ENCODE peak calls at places on chromosomes 6 and 20, in four cellular contexts. One of them, this sample, is unnamed.

GRCh38 chr20:53621482-53622246 is 28.0 kb upstream of the ZNF217 start:
- DNase-seq in mammary epithelial cell: peak; percentile 89
- DNase-seq in chondrocyte: no peak
- DNase-seq in esophagus squamous epithelium: no peak
- DNase-seq in this sample: peak; percentile 93

GRCh38 chr6:41936073-41936837 is 5.4 kb downstream of the CCND3 start:
- DNase-seq in mammary epithelial cell: peak; percentile 80
- DNase-seq in chondrocyte: no peak
- DNase-seq in esophagus squamous epithelium: no peak
- DNase-seq in this sample: peak; percentile 80

GRCh38 chr6:93468291-93468690 is 48.9 kb upstream of the EPHA7 start:
- DNase-seq in mammary epithelial cell: no peak
- DNase-seq in chondrocyte: no peak
- DNase-seq in esophagus squamous epithelium: no peak
- DNase-seq in this sample: no peak

GRCh38 chr20:64082821-64083379 is 1.3 kb downstream of the LKAAEAR1 start:
- DNase-seq in mammary epithelial cell: no peak
- DNase-seq in chondrocyte: no peak
- DNase-seq in esophagus squamous epithelium: no peak
- DNase-seq in this sample: no peak

GRCh38 chr6:45115696-45116095 is 212.4 kb upstream of the RUNX2 start:
- DNase-seq in mammary epithelial cell: peak; percentile 22
- DNase-seq in chondrocyte: no peak
- DNase-seq in esophagus squamous epithelium: no peak
- DNase-seq in this sample: no peak

GRCh38 chr6:98831057-98832031 is 3.0 kb upstream of the POU3F2 start:
- DNase-seq in mammary epithelial cell: no peak
- DNase-seq in chondrocyte: no peak
- DNase-seq in esophagus squamous epithelium: no peak
- DNase-seq in this sample: no peak

GRCh38 chr6:13011612-13012146 is 295.1 kb downstream of the PHACTR1 start:
- DNase-seq in mammary epithelial cell: no peak
- DNase-seq in chondrocyte: no peak
- DNase-seq in esophagus squamous epithelium: no peak
- DNase-seq in this sample: no peak

GRCh38 chr6:142207265-142207877 is 60.3 kb downstream of the VTA1 start:
- DNase-seq in mammary epithelial cell: peak; percentile 32
- DNase-seq in chondrocyte: no peak
- DNase-seq in esophagus squamous epithelium: no peak
- DNase-seq in this sample: peak; percentile 22

GRCh38 chr6:169723991-169724553 is at the start of gene PHF10:
- DNase-seq in mammary epithelial cell: no peak
- DNase-seq in chondrocyte: no peak
- DNase-seq in esophagus squamous epithelium: no peak
- DNase-seq in this sample: peak; percentile 26

GRCh38 chr6:70954750-70955149 is 2.1 kb downstream of the B3GAT2 start:
- DNase-seq in mammary epithelial cell: no peak
- DNase-seq in chondrocyte: no peak
- DNase-seq in esophagus squamous epithelium: no peak
- DNase-seq in this sample: no peak

DNA sequence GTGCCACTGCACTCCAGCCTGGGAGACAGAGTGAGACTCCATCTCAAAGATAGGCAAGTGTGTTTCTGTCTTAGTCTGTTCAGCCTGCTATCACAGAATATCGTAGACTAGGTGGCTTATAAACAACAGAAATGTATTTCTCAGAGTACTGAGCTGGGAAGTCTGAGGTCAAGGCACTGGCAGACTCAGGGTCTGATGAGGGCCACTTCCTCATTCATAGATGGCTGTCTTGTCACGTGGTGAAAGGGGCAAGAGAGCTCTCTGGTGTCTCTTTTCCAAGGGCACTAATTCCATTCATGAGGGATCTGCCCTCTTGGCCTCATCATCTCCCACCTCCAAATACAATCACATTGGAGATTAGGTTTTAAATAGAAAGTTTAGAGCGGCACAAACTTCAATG is 95.6 kb upstream of the PHACTR3 start:
- DNase-seq in mammary epithelial cell: no peak
- DNase-seq in chondrocyte: no peak
- DNase-seq in esophagus squamous epithelium: no peak
- DNase-seq in this sample: no peak
- TF ChIP-seq CTCF in mammary epithelial cell: no peak
- TF ChIP-seq CTCF in chondrocyte: no peak
- TF ChIP-seq CTCF in esophagus squamous epithelium: no peak
- TF ChIP-seq CTCF in this sample: no peak

DNA sequence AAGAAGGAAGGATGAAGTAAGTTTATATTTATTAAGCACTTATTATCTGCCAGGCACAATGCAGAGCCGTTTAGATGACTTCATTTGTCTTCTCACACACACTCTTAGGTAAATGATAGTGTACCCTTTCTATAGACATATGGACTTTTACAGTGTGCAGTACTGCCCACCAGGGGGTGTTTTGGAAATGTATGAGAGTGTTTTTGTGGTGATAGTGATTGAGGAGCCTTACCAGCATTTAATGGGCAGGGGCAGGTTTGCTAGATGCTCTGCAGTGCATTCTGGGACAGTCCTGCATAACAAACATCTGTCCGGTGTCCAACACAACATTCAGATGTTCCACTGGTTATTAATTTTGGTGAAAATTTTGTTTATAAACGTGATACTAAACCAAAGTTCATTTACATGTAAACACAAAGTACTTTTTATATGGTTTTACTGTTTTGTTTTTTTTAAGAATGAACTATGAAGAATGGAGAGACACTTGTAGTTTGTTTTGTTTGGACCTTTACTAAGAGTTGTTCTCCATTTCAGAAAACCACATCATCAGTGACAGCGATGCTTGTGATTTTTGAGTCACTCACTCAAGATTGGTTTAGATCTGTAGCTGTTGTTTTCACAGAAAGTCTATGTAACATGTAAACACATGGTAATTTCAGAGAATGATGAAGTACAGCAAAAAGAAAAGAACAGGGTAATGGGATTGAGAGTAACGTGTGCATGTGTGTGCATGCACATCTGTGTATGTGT is 19.9 kb downstream of the KCNS1 start:
- DNase-seq in mammary epithelial cell: no peak
- DNase-seq in chondrocyte: no peak
- DNase-seq in esophagus squamous epithelium: no peak
- DNase-seq in this sample: no peak
- TF ChIP-seq CTCF in mammary epithelial cell: peak; percentile 46
- TF ChIP-seq CTCF in chondrocyte: peak; percentile 77
- TF ChIP-seq CTCF in esophagus squamous epithelium: peak; percentile 21
- TF ChIP-seq CTCF in this sample: no peak

GRCh38 chr6:150354754-150355571 is 13.8 kb upstream of the IYD start:
- DNase-seq in mammary epithelial cell: no peak
- DNase-seq in chondrocyte: no peak
- DNase-seq in esophagus squamous epithelium: no peak
- DNase-seq in this sample: no peak

GRCh38 chr6:150347845-150348244 is 21.0 kb upstream of the IYD start:
- DNase-seq in mammary epithelial cell: no peak
- DNase-seq in chondrocyte: no peak
- DNase-seq in esophagus squamous epithelium: no peak
- DNase-seq in this sample: no peak

GRCh38 chr6:150353445-150353844 is 15.4 kb upstream of the IYD start:
- DNase-seq in mammary epithelial cell: no peak
- DNase-seq in chondrocyte: no peak
- DNase-seq in esophagus squamous epithelium: no peak
- DNase-seq in this sample: no peak

GRCh38 chr6:150355932-150356331 is 12.9 kb upstream of the IYD start:
- DNase-seq in mammary epithelial cell: no peak
- DNase-seq in chondrocyte: no peak
- DNase-seq in esophagus squamous epithelium: no peak
- DNase-seq in this sample: no peak

DNA sequence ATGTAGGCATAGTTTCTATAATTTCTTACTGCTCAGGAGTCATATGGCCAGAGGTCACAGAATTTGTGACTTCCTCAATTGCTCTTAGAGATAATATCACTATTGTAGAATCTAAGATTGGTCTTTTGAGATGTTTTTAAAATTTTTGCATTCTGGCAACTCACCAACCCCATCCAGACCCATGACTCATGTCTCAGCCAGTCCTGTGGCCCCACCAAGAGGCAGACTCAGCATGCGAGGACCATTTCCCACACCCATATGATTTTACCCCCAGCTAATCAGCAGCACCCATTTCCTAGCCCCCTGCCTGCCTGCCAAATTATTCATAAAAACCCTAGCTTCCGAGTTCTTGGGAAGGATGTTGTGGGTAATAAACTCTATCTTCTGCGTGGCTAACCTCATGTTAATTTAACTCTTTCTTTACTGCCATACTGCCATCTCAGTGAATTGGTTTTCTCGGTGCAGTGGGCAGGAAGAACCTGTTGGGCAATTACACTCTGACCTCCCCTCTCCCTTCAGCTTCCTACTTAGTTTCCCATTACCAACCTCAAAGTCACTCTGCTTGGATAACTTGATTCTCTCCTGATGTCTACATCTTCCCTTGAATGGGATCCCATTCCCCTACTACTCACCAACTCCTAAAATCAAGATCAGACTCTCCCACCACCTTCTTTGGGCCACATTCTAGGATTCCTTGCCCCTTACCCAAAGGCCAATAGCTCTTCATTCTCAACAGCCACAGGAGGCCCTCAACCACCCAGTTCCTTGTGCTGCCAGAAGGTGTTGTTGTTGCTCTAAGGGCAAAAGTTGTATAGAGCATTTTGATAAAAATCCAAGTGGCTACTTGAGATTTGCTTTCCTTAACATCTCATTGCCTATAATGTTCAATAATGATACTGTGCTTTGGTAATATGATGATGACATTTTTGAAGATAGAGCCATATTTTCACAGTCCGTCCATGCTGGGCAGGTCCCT is 16.2 kb upstream of the IYD start:
- DNase-seq in mammary epithelial cell: peak; percentile 13
- DNase-seq in chondrocyte: no peak
- DNase-seq in esophagus squamous epithelium: no peak
- DNase-seq in this sample: no peak
- TF ChIP-seq CTCF in mammary epithelial cell: no peak
- TF ChIP-seq CTCF in chondrocyte: peak; percentile 45
- TF ChIP-seq CTCF in esophagus squamous epithelium: no peak
- TF ChIP-seq CTCF in this sample: no peak

DNA sequence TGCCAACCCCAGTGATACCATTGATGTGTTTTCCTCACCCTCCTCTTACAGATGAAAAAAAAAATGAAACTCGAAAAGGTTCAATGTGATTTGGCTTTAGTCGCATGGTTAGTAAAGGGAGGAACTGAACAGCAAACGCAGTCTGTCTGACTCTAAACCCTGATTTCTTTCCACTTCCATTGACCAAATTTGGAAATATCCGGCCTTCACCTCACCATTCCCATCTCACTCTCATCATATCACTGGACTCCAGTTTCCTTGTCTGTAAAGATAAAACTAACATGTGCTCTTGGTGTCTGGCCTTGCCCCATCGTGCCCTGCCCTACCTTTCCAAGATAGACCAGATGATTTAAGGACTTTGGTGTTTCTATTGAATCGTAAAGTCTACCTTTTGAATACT is 48.7 kb upstream of the ADGRF1 start:
- DNase-seq in mammary epithelial cell: no peak
- DNase-seq in chondrocyte: no peak
- DNase-seq in esophagus squamous epithelium: no peak
- DNase-seq in this sample: no peak
- TF ChIP-seq CTCF in mammary epithelial cell: no peak
- TF ChIP-seq CTCF in chondrocyte: no peak
- TF ChIP-seq CTCF in esophagus squamous epithelium: no peak
- TF ChIP-seq CTCF in this sample: no peak

DNA sequence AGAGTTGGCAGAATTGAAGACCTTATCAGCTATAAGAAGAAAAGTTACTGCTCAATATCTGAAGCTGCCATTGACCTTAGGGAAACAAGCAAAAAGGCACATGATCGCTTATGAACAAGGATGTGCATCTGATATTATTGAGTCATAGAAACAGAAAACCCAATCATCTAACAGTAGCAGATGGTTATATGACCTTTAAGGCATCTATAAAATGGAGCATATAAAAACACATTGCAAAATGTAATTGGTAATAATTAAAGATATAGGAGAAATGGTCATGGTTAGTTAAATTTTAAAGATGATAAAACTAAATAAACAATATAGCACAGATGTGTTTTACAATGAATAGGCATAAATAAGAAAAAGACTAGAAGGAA is 260.1 kb upstream of the TAB2 start:
- DNase-seq in mammary epithelial cell: no peak
- DNase-seq in chondrocyte: no peak
- DNase-seq in esophagus squamous epithelium: no peak
- DNase-seq in this sample: no peak
- TF ChIP-seq CTCF in mammary epithelial cell: no peak
- TF ChIP-seq CTCF in chondrocyte: no peak
- TF ChIP-seq CTCF in esophagus squamous epithelium: no peak
- TF ChIP-seq CTCF in this sample: no peak

DNA sequence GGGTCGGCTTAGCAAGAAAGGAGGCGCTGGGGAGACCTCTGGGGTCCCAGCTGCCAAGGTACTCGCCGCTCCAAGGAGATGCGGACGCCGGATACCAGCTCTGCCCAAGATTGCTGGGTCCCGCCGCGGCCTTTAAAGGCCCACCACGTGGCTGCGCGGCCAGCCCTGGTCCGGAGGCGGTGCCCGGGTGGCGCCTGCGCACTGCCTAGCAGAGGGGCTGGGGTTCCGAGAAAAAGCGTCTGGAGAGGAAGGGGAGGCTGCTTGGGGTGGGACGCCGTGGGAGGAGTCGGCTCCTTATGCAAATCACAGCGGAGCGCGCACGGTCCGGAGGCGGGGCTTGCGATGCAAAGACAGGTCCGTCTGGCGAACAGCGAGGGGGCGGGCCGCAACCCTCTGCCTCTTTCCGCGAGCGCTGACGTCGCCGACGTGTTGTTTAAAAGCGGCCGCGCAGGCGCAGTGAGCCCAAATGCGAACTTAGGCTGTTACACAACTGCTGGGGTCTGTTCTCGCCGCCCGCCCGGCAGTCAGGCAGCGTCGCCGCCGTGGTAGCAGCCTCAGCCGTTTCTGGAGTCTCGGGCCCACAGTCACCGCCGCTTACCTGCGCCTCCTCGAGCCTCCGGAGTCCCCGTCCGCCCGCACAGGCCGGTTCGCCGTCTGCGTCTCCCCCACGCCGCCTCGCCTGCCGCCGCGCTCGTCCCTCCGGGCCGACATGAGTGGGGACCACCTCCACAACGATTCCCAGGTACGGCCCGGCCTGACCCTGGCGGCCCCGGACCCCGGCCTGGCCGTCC is at the start of gene TOP1:
- DNase-seq in mammary epithelial cell: peak; percentile 99
- DNase-seq in chondrocyte: peak; percentile 100
- DNase-seq in esophagus squamous epithelium: peak; percentile 99
- DNase-seq in this sample: peak; percentile 100
- TF ChIP-seq CTCF in mammary epithelial cell: no peak
- TF ChIP-seq CTCF in chondrocyte: no peak
- TF ChIP-seq CTCF in esophagus squamous epithelium: peak; percentile 5
- TF ChIP-seq CTCF in this sample: no peak